ENCODE peak calls at places on chromosome 4, in eight cellular contexts. One of them, this sample, is unnamed.

GRCh38 chr4:120902925-120903324 is 19.6 kb downstream of the PRDM5 start:
- DNase-seq in AG09319: no peak
- DNase-seq in activated T-cell treated with anti-CD3 and anti-CD28 coated beads, Interleukin-2, amount 50 U/mL, for 72 hours: peak; percentile 27
- DNase-seq in COLO829: no peak
- DNase-seq in WERI-Rb-1: no peak
- DNase-seq in OCI-LY7: no peak
- DNase-seq in T-helper 17 cell: no peak
- DNase-seq in mesendoderm: no peak
- DNase-seq in this sample: no peak

GRCh38 chr4:159035570-159035969 is 67.3 kb upstream of the RAPGEF2 start:
- DNase-seq in AG09319: no peak
- DNase-seq in activated T-cell treated with anti-CD3 and anti-CD28 coated beads, Interleukin-2, amount 50 U/mL, for 72 hours: no peak
- DNase-seq in COLO829: no peak
- DNase-seq in WERI-Rb-1: no peak
- DNase-seq in OCI-LY7: no peak
- DNase-seq in T-helper 17 cell: no peak
- DNase-seq in mesendoderm: no peak
- DNase-seq in this sample: no peak

GRCh38 chr4:183443609-183444148 is 757 bp upstream of the CDKN2AIP start:
- DNase-seq in AG09319: no peak
- DNase-seq in activated T-cell treated with anti-CD3 and anti-CD28 coated beads, Interleukin-2, amount 50 U/mL, for 72 hours: no peak
- DNase-seq in COLO829: peak; percentile 62
- DNase-seq in WERI-Rb-1: peak; percentile 82
- DNase-seq in OCI-LY7: no peak
- DNase-seq in T-helper 17 cell: no peak
- DNase-seq in mesendoderm: peak; percentile 92
- DNase-seq in this sample: peak; percentile 80

GRCh38 chr4:169286562-169287301 is 16.0 kb upstream of the SH3RF1 start:
- DNase-seq in AG09319: no peak
- DNase-seq in activated T-cell treated with anti-CD3 and anti-CD28 coated beads, Interleukin-2, amount 50 U/mL, for 72 hours: no peak
- DNase-seq in COLO829: no peak
- DNase-seq in WERI-Rb-1: peak; percentile 22
- DNase-seq in OCI-LY7: no peak
- DNase-seq in T-helper 17 cell: no peak
- DNase-seq in mesendoderm: peak; percentile 23
- DNase-seq in this sample: no peak

GRCh38 chr4:117085185-117085701 is at the start of gene TRAM1L1:
- DNase-seq in AG09319: peak; percentile 19
- DNase-seq in activated T-cell treated with anti-CD3 and anti-CD28 coated beads, Interleukin-2, amount 50 U/mL, for 72 hours: peak; percentile 5
- DNase-seq in COLO829: peak; percentile 80
- DNase-seq in WERI-Rb-1: peak; percentile 95
- DNase-seq in OCI-LY7: no peak
- DNase-seq in T-helper 17 cell: no peak
- DNase-seq in mesendoderm: peak; percentile 91
- DNase-seq in this sample: peak; percentile 86

GRCh38 chr4:149426461-149426860 is 389.2 kb downstream of the IQCM start:
- DNase-seq in AG09319: no peak
- DNase-seq in activated T-cell treated with anti-CD3 and anti-CD28 coated beads, Interleukin-2, amount 50 U/mL, for 72 hours: no peak
- DNase-seq in COLO829: no peak
- DNase-seq in WERI-Rb-1: no peak
- DNase-seq in OCI-LY7: no peak
- DNase-seq in T-helper 17 cell: no peak
- DNase-seq in mesendoderm: no peak
- DNase-seq in this sample: no peak

GRCh38 chr4:54940996-54941395 is 184.4 kb downstream of the KDR start:
- DNase-seq in AG09319: no peak
- DNase-seq in activated T-cell treated with anti-CD3 and anti-CD28 coated beads, Interleukin-2, amount 50 U/mL, for 72 hours: no peak
- DNase-seq in COLO829: no peak
- DNase-seq in WERI-Rb-1: no peak
- DNase-seq in OCI-LY7: peak; percentile 11
- DNase-seq in T-helper 17 cell: no peak
- DNase-seq in mesendoderm: no peak
- DNase-seq in this sample: no peak

GRCh38 chr4:174479140-174479539 is 43.1 kb downstream of the HPGD start:
- DNase-seq in AG09319: no peak
- DNase-seq in activated T-cell treated with anti-CD3 and anti-CD28 coated beads, Interleukin-2, amount 50 U/mL, for 72 hours: no peak
- DNase-seq in COLO829: no peak
- DNase-seq in WERI-Rb-1: no peak
- DNase-seq in OCI-LY7: no peak
- DNase-seq in T-helper 17 cell: no peak
- DNase-seq in mesendoderm: no peak
- DNase-seq in this sample: no peak

GRCh38 chr4:92447265-92447905 is 143.6 kb downstream of the GRID2 start:
- DNase-seq in AG09319: no peak
- DNase-seq in activated T-cell treated with anti-CD3 and anti-CD28 coated beads, Interleukin-2, amount 50 U/mL, for 72 hours: no peak
- DNase-seq in COLO829: peak; percentile 48
- DNase-seq in WERI-Rb-1: no peak
- DNase-seq in OCI-LY7: no peak
- DNase-seq in T-helper 17 cell: no peak
- DNase-seq in mesendoderm: peak; percentile 44
- DNase-seq in this sample: no peak

GRCh38 chr4:152663203-152664066 is 16.4 kb downstream of the TMEM154 start:
- DNase-seq in AG09319: no peak
- DNase-seq in activated T-cell treated with anti-CD3 and anti-CD28 coated beads, Interleukin-2, amount 50 U/mL, for 72 hours: no peak
- DNase-seq in COLO829: no peak
- DNase-seq in WERI-Rb-1: no peak
- DNase-seq in OCI-LY7: peak; percentile 90
- DNase-seq in T-helper 17 cell: no peak
- DNase-seq in mesendoderm: no peak
- DNase-seq in this sample: peak; percentile 89

GRCh38 chr4:174933083-174933482 is 14.9 kb downstream of the ADAM29 start:
- DNase-seq in AG09319: no peak
- DNase-seq in activated T-cell treated with anti-CD3 and anti-CD28 coated beads, Interleukin-2, amount 50 U/mL, for 72 hours: no peak
- DNase-seq in COLO829: no peak
- DNase-seq in WERI-Rb-1: no peak
- DNase-seq in OCI-LY7: no peak
- DNase-seq in T-helper 17 cell: no peak
- DNase-seq in mesendoderm: no peak
- DNase-seq in this sample: no peak

GRCh38 chr4:40253906-40254305 is 57.1 kb downstream of the RHOH start:
- DNase-seq in AG09319: no peak
- DNase-seq in activated T-cell treated with anti-CD3 and anti-CD28 coated beads, Interleukin-2, amount 50 U/mL, for 72 hours: no peak
- DNase-seq in COLO829: no peak
- DNase-seq in WERI-Rb-1: no peak
- DNase-seq in OCI-LY7: no peak
- DNase-seq in T-helper 17 cell: no peak
- DNase-seq in mesendoderm: no peak
- DNase-seq in this sample: no peak

GRCh38 chr4:71540749-71541269 is 202.0 kb downstream of the SLC4A4 start:
- DNase-seq in AG09319: no peak
- DNase-seq in activated T-cell treated with anti-CD3 and anti-CD28 coated beads, Interleukin-2, amount 50 U/mL, for 72 hours: no peak
- DNase-seq in COLO829: peak; percentile 36
- DNase-seq in WERI-Rb-1: no peak
- DNase-seq in OCI-LY7: no peak
- DNase-seq in T-helper 17 cell: no peak
- DNase-seq in mesendoderm: peak; percentile 57
- DNase-seq in this sample: no peak

GRCh38 chr4:177401658-177402273 is 40.5 kb downstream of the AGA start:
- DNase-seq in AG09319: no peak
- DNase-seq in activated T-cell treated with anti-CD3 and anti-CD28 coated beads, Interleukin-2, amount 50 U/mL, for 72 hours: no peak
- DNase-seq in COLO829: no peak
- DNase-seq in WERI-Rb-1: no peak
- DNase-seq in OCI-LY7: no peak
- DNase-seq in T-helper 17 cell: no peak
- DNase-seq in mesendoderm: peak; percentile 44
- DNase-seq in this sample: no peak

GRCh38 chr4:2352171-2352570 is 66.3 kb downstream of the ZFYVE28 start:
- DNase-seq in AG09319: no peak
- DNase-seq in activated T-cell treated with anti-CD3 and anti-CD28 coated beads, Interleukin-2, amount 50 U/mL, for 72 hours: no peak
- DNase-seq in COLO829: no peak
- DNase-seq in WERI-Rb-1: peak; percentile 5
- DNase-seq in OCI-LY7: no peak
- DNase-seq in T-helper 17 cell: no peak
- DNase-seq in mesendoderm: no peak
- DNase-seq in this sample: no peak

GRCh38 chr4:177128306-177128705 is 181.4 kb upstream of the NEIL3 start:
- DNase-seq in AG09319: no peak
- DNase-seq in activated T-cell treated with anti-CD3 and anti-CD28 coated beads, Interleukin-2, amount 50 U/mL, for 72 hours: no peak
- DNase-seq in COLO829: no peak
- DNase-seq in WERI-Rb-1: no peak
- DNase-seq in OCI-LY7: no peak
- DNase-seq in T-helper 17 cell: no peak
- DNase-seq in mesendoderm: no peak
- DNase-seq in this sample: no peak

GRCh38 chr4:70583952-70584834 is 7.9 kb upstream of the AMBN start:
- DNase-seq in AG09319: no peak
- DNase-seq in activated T-cell treated with anti-CD3 and anti-CD28 coated beads, Interleukin-2, amount 50 U/mL, for 72 hours: no peak
- DNase-seq in COLO829: peak; percentile 57
- DNase-seq in WERI-Rb-1: no peak
- DNase-seq in OCI-LY7: no peak
- DNase-seq in T-helper 17 cell: no peak
- DNase-seq in mesendoderm: no peak
- DNase-seq in this sample: no peak

GRCh38 chr4:181569553-181569952 is 673.6 kb upstream of the TENM3 start:
- DNase-seq in AG09319: no peak
- DNase-seq in activated T-cell treated with anti-CD3 and anti-CD28 coated beads, Interleukin-2, amount 50 U/mL, for 72 hours: no peak
- DNase-seq in COLO829: peak; percentile 70
- DNase-seq in WERI-Rb-1: no peak
- DNase-seq in OCI-LY7: peak; percentile 26
- DNase-seq in T-helper 17 cell: no peak
- DNase-seq in mesendoderm: peak; percentile 66
- DNase-seq in this sample: peak; percentile 27

GRCh38 chr4:150664935-150665334 is 83.0 kb downstream of the MAB21L2 start:
- DNase-seq in AG09319: no peak
- DNase-seq in activated T-cell treated with anti-CD3 and anti-CD28 coated beads, Interleukin-2, amount 50 U/mL, for 72 hours: no peak
- DNase-seq in COLO829: no peak
- DNase-seq in WERI-Rb-1: no peak
- DNase-seq in OCI-LY7: no peak
- DNase-seq in T-helper 17 cell: no peak
- DNase-seq in mesendoderm: peak; percentile 98
- DNase-seq in this sample: no peak

GRCh38 chr4:125140966-125141495 is 173.7 kb upstream of the FAT4 start:
- DNase-seq in AG09319: no peak
- DNase-seq in activated T-cell treated with anti-CD3 and anti-CD28 coated beads, Interleukin-2, amount 50 U/mL, for 72 hours: no peak
- DNase-seq in COLO829: peak; percentile 28
- DNase-seq in WERI-Rb-1: no peak
- DNase-seq in OCI-LY7: no peak
- DNase-seq in T-helper 17 cell: no peak
- DNase-seq in mesendoderm: no peak
- DNase-seq in this sample: no peak

GRCh38 chr4:108449139-108449538 is 171.2 kb upstream of the RPL34 start:
- DNase-seq in AG09319: no peak
- DNase-seq in activated T-cell treated with anti-CD3 and anti-CD28 coated beads, Interleukin-2, amount 50 U/mL, for 72 hours: no peak
- DNase-seq in COLO829: no peak
- DNase-seq in WERI-Rb-1: no peak
- DNase-seq in OCI-LY7: no peak
- DNase-seq in T-helper 17 cell: no peak
- DNase-seq in mesendoderm: no peak
- DNase-seq in this sample: peak; percentile 1

GRCh38 chr4:20251061-20251795 is 477 bp upstream of the SLIT2 start:
- DNase-seq in AG09319: no peak
- DNase-seq in activated T-cell treated with anti-CD3 and anti-CD28 coated beads, Interleukin-2, amount 50 U/mL, for 72 hours: no peak
- DNase-seq in COLO829: no peak
- DNase-seq in WERI-Rb-1: no peak
- DNase-seq in OCI-LY7: no peak
- DNase-seq in T-helper 17 cell: no peak
- DNase-seq in mesendoderm: no peak
- DNase-seq in this sample: no peak

GRCh38 chr4:32318926-32319325 is 1598.8 kb downstream of the PCDH7 start:
- DNase-seq in AG09319: no peak
- DNase-seq in activated T-cell treated with anti-CD3 and anti-CD28 coated beads, Interleukin-2, amount 50 U/mL, for 72 hours: no peak
- DNase-seq in COLO829: no peak
- DNase-seq in WERI-Rb-1: no peak
- DNase-seq in OCI-LY7: no peak
- DNase-seq in T-helper 17 cell: no peak
- DNase-seq in mesendoderm: no peak
- DNase-seq in this sample: no peak

GRCh38 chr4:25635501-25635900 is 20.1 kb upstream of the SLC34A2 start:
- DNase-seq in AG09319: no peak
- DNase-seq in activated T-cell treated with anti-CD3 and anti-CD28 coated beads, Interleukin-2, amount 50 U/mL, for 72 hours: no peak
- DNase-seq in COLO829: no peak
- DNase-seq in WERI-Rb-1: no peak
- DNase-seq in OCI-LY7: no peak
- DNase-seq in T-helper 17 cell: no peak
- DNase-seq in mesendoderm: peak; percentile 37
- DNase-seq in this sample: no peak

GRCh38 chr4:123524958-123525628 is 128.5 kb downstream of the SPRY1 start:
- DNase-seq in AG09319: no peak
- DNase-seq in activated T-cell treated with anti-CD3 and anti-CD28 coated beads, Interleukin-2, amount 50 U/mL, for 72 hours: no peak
- DNase-seq in COLO829: no peak
- DNase-seq in WERI-Rb-1: no peak
- DNase-seq in OCI-LY7: no peak
- DNase-seq in T-helper 17 cell: no peak
- DNase-seq in mesendoderm: no peak
- DNase-seq in this sample: no peak

GRCh38 chr4:169439244-169439643 is 168.5 kb upstream of the SH3RF1 start:
- DNase-seq in AG09319: no peak
- DNase-seq in activated T-cell treated with anti-CD3 and anti-CD28 coated beads, Interleukin-2, amount 50 U/mL, for 72 hours: no peak
- DNase-seq in COLO829: no peak
- DNase-seq in WERI-Rb-1: no peak
- DNase-seq in OCI-LY7: no peak
- DNase-seq in T-helper 17 cell: no peak
- DNase-seq in mesendoderm: no peak
- DNase-seq in this sample: no peak

GRCh38 chr4:17794730-17795129 is 13.3 kb upstream of the FAM184B start:
- DNase-seq in AG09319: no peak
- DNase-seq in activated T-cell treated with anti-CD3 and anti-CD28 coated beads, Interleukin-2, amount 50 U/mL, for 72 hours: no peak
- DNase-seq in COLO829: no peak
- DNase-seq in WERI-Rb-1: no peak
- DNase-seq in OCI-LY7: no peak
- DNase-seq in T-helper 17 cell: no peak
- DNase-seq in mesendoderm: no peak
- DNase-seq in this sample: no peak

GRCh38 chr4:16123356-16124084 is 39.7 kb upstream of the PROM1 start:
- DNase-seq in AG09319: no peak
- DNase-seq in activated T-cell treated with anti-CD3 and anti-CD28 coated beads, Interleukin-2, amount 50 U/mL, for 72 hours: no peak
- DNase-seq in COLO829: no peak
- DNase-seq in WERI-Rb-1: no peak
- DNase-seq in OCI-LY7: no peak
- DNase-seq in T-helper 17 cell: no peak
- DNase-seq in mesendoderm: no peak
- DNase-seq in this sample: no peak

GRCh38 chr4:86596802-86597201 is 2.7 kb downstream of the PTPN13 start:
- DNase-seq in AG09319: no peak
- DNase-seq in activated T-cell treated with anti-CD3 and anti-CD28 coated beads, Interleukin-2, amount 50 U/mL, for 72 hours: no peak
- DNase-seq in COLO829: no peak
- DNase-seq in WERI-Rb-1: no peak
- DNase-seq in OCI-LY7: no peak
- DNase-seq in T-helper 17 cell: no peak
- DNase-seq in mesendoderm: no peak
- DNase-seq in this sample: no peak

GRCh38 chr4:173478136-173478860 is 51.7 kb downstream of the HAND2 start:
- DNase-seq in AG09319: no peak
- DNase-seq in activated T-cell treated with anti-CD3 and anti-CD28 coated beads, Interleukin-2, amount 50 U/mL, for 72 hours: no peak
- DNase-seq in COLO829: no peak
- DNase-seq in WERI-Rb-1: no peak
- DNase-seq in OCI-LY7: no peak
- DNase-seq in T-helper 17 cell: no peak
- DNase-seq in mesendoderm: no peak
- DNase-seq in this sample: no peak

GRCh38 chr4:66574145-66574978 is 904.1 kb upstream of the EPHA5 start:
- DNase-seq in AG09319: peak; percentile 35
- DNase-seq in activated T-cell treated with anti-CD3 and anti-CD28 coated beads, Interleukin-2, amount 50 U/mL, for 72 hours: no peak
- DNase-seq in COLO829: no peak
- DNase-seq in WERI-Rb-1: no peak
- DNase-seq in OCI-LY7: no peak
- DNase-seq in T-helper 17 cell: no peak
- DNase-seq in mesendoderm: no peak
- DNase-seq in this sample: no peak

GRCh38 chr4:187544461-187545053 is 451.0 kb upstream of the ZFP42 start:
- DNase-seq in AG09319: no peak
- DNase-seq in activated T-cell treated with anti-CD3 and anti-CD28 coated beads, Interleukin-2, amount 50 U/mL, for 72 hours: no peak
- DNase-seq in COLO829: no peak
- DNase-seq in WERI-Rb-1: no peak
- DNase-seq in OCI-LY7: no peak
- DNase-seq in T-helper 17 cell: no peak
- DNase-seq in mesendoderm: no peak
- DNase-seq in this sample: no peak

GRCh38 chr4:170015285-170015684 is 10.9 kb downstream of the MFAP3L start:
- DNase-seq in AG09319: no peak
- DNase-seq in activated T-cell treated with anti-CD3 and anti-CD28 coated beads, Interleukin-2, amount 50 U/mL, for 72 hours: no peak
- DNase-seq in COLO829: no peak
- DNase-seq in WERI-Rb-1: no peak
- DNase-seq in OCI-LY7: no peak
- DNase-seq in T-helper 17 cell: no peak
- DNase-seq in mesendoderm: no peak
- DNase-seq in this sample: no peak

GRCh38 chr4:89284828-89285227 is 22.8 kb downstream of the GPRIN3 start:
- DNase-seq in AG09319: no peak
- DNase-seq in activated T-cell treated with anti-CD3 and anti-CD28 coated beads, Interleukin-2, amount 50 U/mL, for 72 hours: peak; percentile 53
- DNase-seq in COLO829: no peak
- DNase-seq in WERI-Rb-1: no peak
- DNase-seq in OCI-LY7: no peak
- DNase-seq in T-helper 17 cell: no peak
- DNase-seq in mesendoderm: peak; percentile 87
- DNase-seq in this sample: no peak